ENCODE peak calls at places on chromosomes 16 and 17, in nine cellular contexts. D is colonic mucosa; P is NCI-H1436; B is globus pallidus; F is AG09309; Y is pancreas; G is effector CD4-positive, alpha-beta T cell; O is GM10248; E is activated T-cell treated with anti-CD3 and anti-CD28 coated beads for 48 hours. A is an unnamed sample.

GRCh38 chr16:56478228-56479049 is 27.1 kb downstream of the OGFOD1 start:
- DNase-seq in F (peak), O (no peak), D (no peak), P (no peak), B (no peak), E (no peak), G (no peak), Y (no peak), A (no peak)

GRCh38 chr16:15031179-15031578 is 24.7 kb downstream of the NTAN1 start:
- DNase-seq in F (no peak), Y (no peak), O (no peak), D (no peak), E (no peak), P (no peak), B (no peak), G (no peak), A (no peak)

GRCh38 chr17:43309505-43310329 is 75.9 kb upstream of the RNU2-1 start:
- DNase-seq in P (no peak), F (no peak), Y (peak), O (no peak), G (no peak), D (peak), B (peak), E (no peak), A (no peak)

GRCh38 chr17:44203731-44204452 is 4.2 kb upstream of the ATXN7L3 start:
- DNase-seq in P (peak), F (no peak), E (no peak), O (peak), B (no peak), Y (no peak), G (peak), D (no peak), A (no peak)

GRCh38 chr17:39688475-39688835 is 598 bp upstream of the PGAP3 start:
- DNase-seq in D (no peak), P (no peak), G (no peak), E (no peak), Y (no peak), F (no peak), O (no peak), B (no peak), A (no peak)

GRCh38 chr17:35315283-35315682 is 58.1 kb downstream of the SLFN11 start:
- DNase-seq in Y (no peak), F (peak), P (no peak), G (no peak), O (no peak), D (no peak), E (no peak), B (no peak), A (peak)

GRCh38 chr17:74446551-74447500 is 14.9 kb downstream of the GPRC5C start:
- DNase-seq in D (no peak), O (peak), G (no peak), Y (peak), B (no peak), P (no peak), E (no peak), F (no peak), A (no peak)

GRCh38 chr16:4477966-4478365 is 1.8 kb downstream of the HMOX2 start:
- DNase-seq in O (no peak), D (no peak), E (no peak), F (no peak), G (peak), P (no peak), Y (no peak), B (peak), A (no peak)

GRCh38 chr16:11257131-11257938 is 1.3 kb upstream of the SOCS1 start:
- DNase-seq in Y (peak), F (peak), D (peak), P (peak), G (peak), B (peak), E (no peak), O (peak), A (peak)

GRCh38 chr16:69376393-69377059 is 9.3 kb downstream of the TERF2 start:
- DNase-seq in Y (no peak), E (no peak), P (no peak), B (no peak), G (no peak), D (no peak), F (no peak), O (no peak), A (no peak)

GRCh38 chr17:72987166-72987565 is 105.3 kb downstream of the SLC39A11 start:
- DNase-seq in Y (no peak), G (no peak), P (no peak), B (no peak), O (no peak), E (no peak), F (no peak), D (no peak), A (no peak)

GRCh38 chr16:54290203-54291106 is 3.9 kb upstream of the IRX3 start:
- DNase-seq in O (no peak), B (no peak), F (no peak), P (no peak), D (no peak), Y (no peak), G (no peak), E (no peak), A (no peak)

GRCh38 chr17:7858487-7858832 is 657 bp downstream of the CYB5D1 start:
- DNase-seq in E (no peak), Y (peak), D (peak), O (peak), F (no peak), G (peak), B (no peak), P (peak), A (no peak)

GRCh38 chr17:80028030-80028429 is 7.6 kb downstream of the TBC1D16 start:
- DNase-seq in D (no peak), G (no peak), E (no peak), O (no peak), Y (peak), B (no peak), F (no peak), P (no peak), A (no peak)

GRCh38 chr17:80738406-80738805 is 193.8 kb downstream of the RPTOR start:
- DNase-seq in Y (no peak), B (no peak), E (no peak), G (no peak), O (no peak), D (no peak), F (no peak), P (no peak), A (no peak)

GRCh38 chr16:89456412-89456811 is 33.9 kb downstream of the ANKRD11 start:
- DNase-seq in Y (no peak), E (no peak), O (no peak), D (no peak), F (no peak), B (peak), P (no peak), G (no peak), A (no peak)

GRCh38 chr16:4214215-4214621 is 27.7 kb downstream of the SRL start:
- DNase-seq in O (no peak), P (no peak), D (no peak), Y (no peak), E (no peak), G (no peak), B (no peak), F (peak), A (peak)

GRCh38 chr17:46192484-46193245 is 564 bp downstream of the KANSL1 start:
- DNase-seq in O (peak), P (peak), B (peak), D (peak), G (peak), Y (peak), F (peak), E (peak), A (peak)

GRCh38 chr17:929547-929946 is 50.0 kb downstream of the NXN start:
- DNase-seq in E (no peak), B (no peak), Y (no peak), F (no peak), P (no peak), G (no peak), O (no peak), D (no peak), A (no peak)

GRCh38 chr16:11354407-11354732 is 9.1 kb downstream of the RMI2 start:
- DNase-seq in F (no peak), B (no peak), E (no peak), P (no peak), Y (no peak), D (no peak), O (no peak), G (no peak), A (no peak)

GRCh38 chr16:8686031-8686621 is 11.7 kb downstream of the ABAT start:
- DNase-seq in E (no peak), D (peak), F (no peak), G (no peak), O (no peak), B (peak), P (no peak), Y (peak), A (no peak)

GRCh38 chr16:85805442-85806045 is 6.0 kb downstream of the COX4I1 start:
- DNase-seq in O (no peak), F (no peak), Y (no peak), D (no peak), B (no peak), E (no peak), P (no peak), G (no peak), A (no peak)

GRCh38 chr16:82043680-82044584 is 8.9 kb downstream of the HSD17B2 start:
- DNase-seq in D (no peak), B (no peak), E (no peak), P (no peak), F (peak), G (no peak), O (no peak), Y (no peak), A (peak)

GRCh38 chr17:83161298-83162034 is 82.1 kb downstream of the METRNL start:
- DNase-seq in D (no peak), P (no peak), F (peak), E (no peak), O (no peak), B (no peak), Y (peak), G (no peak), A (no peak)

GRCh38 chr17:10384175-10384574 is 11.4 kb upstream of the MYH13 start:
- DNase-seq in P (no peak), F (no peak), E (no peak), G (no peak), O (no peak), Y (no peak), D (no peak), B (no peak), A (no peak)

GRCh38 chr17:6208608-6209180 is 138.5 kb downstream of the WSCD1 start:
- DNase-seq in Y (no peak), O (no peak), D (no peak), P (no peak), G (no peak), F (no peak), B (no peak), E (no peak), A (no peak)

GRCh38 chr17:57925361-57925990 is 29.7 kb downstream of the CUEDC1 start:
- DNase-seq in F (no peak), E (no peak), O (no peak), Y (no peak), G (no peak), D (no peak), B (no peak), P (peak), A (no peak)

GRCh38 chr17:27370776-27371175 is 76.9 kb downstream of the WSB1 start:
- DNase-seq in Y (no peak), P (no peak), B (no peak), D (no peak), F (no peak), O (no peak), G (no peak), E (no peak), A (no peak)

GRCh38 chr17:80000136-80000535 is 35.5 kb downstream of the TBC1D16 start:
- DNase-seq in Y (no peak), P (no peak), G (no peak), F (no peak), D (no peak), O (no peak), E (no peak), B (no peak), A (no peak)

GRCh38 chr16:22787456-22788189 is 26.3 kb upstream of the HS3ST2 start:
- DNase-seq in E (no peak), B (no peak), F (peak), Y (no peak), P (no peak), O (no peak), G (no peak), D (no peak), A (peak)

GRCh38 chr16:17224350-17224749 is 246.4 kb downstream of the XYLT1 start:
- DNase-seq in P (no peak), G (no peak), O (no peak), E (no peak), D (no peak), B (no peak), F (no peak), Y (no peak), A (no peak)

GRCh38 chr17:15942207-15942833 is 2.6 kb upstream of the ADORA2B start:
- DNase-seq in D (no peak), O (no peak), E (no peak), B (no peak), F (no peak), P (no peak), Y (no peak), G (no peak), A (no peak)

GRCh38 chr17:69434164-69434579 is 19.7 kb downstream of the MAP2K6 start:
- DNase-seq in P (peak), B (peak), O (no peak), D (no peak), E (no peak), G (no peak), Y (peak), F (no peak), A (peak)

GRCh38 chr17:44333371-44333770 is 8.7 kb upstream of the SLC25A39 start:
- DNase-seq in D (no peak), G (no peak), F (no peak), Y (peak), B (no peak), P (no peak), E (no peak), O (no peak), A (no peak)

GRCh38 chr16:1972490-1972877 is 631 bp downstream of the TBL3 start:
- DNase-seq in E (no peak), P (no peak), Y (no peak), B (no peak), F (no peak), D (no peak), G (no peak), O (no peak), A (no peak)

GRCh38 chr17:20264996-20265395 is 202.3 kb downstream of the LGALS9B start:
- DNase-seq in P (no peak), G (no peak), E (no peak), O (no peak), D (no peak), F (no peak), B (no peak), Y (no peak), A (no peak)